ENCODE peak calls at places on chromosomes 6 and 20, in eight cellular contexts. One of them, this sample, is unnamed.

GRCh38 chr6:29216528-29216927 is 45.8 kb downstream of the OR2J2 start:
- DNase-seq in HT-29: no peak
- DNase-seq in iPS DF 6.9: no peak
- DNase-seq in Kasumi-1: no peak
- DNase-seq in astrocyte of the spinal cord: no peak
- DNase-seq in iris pigment epithelial cell: no peak
- DNase-seq in activated naive CD4-positive, alpha-beta T cell treated with Interleukin-2 at 50 U/mL for 16 hours: no peak
- DNase-seq in transverse colon: no peak
- DNase-seq in this sample: no peak

GRCh38 chr6:136706431-136706830 is 85.8 kb downstream of the MAP3K5 start:
- DNase-seq in transverse colon: no peak
- DNase-seq in astrocyte of the spinal cord: no peak
- DNase-seq in iris pigment epithelial cell: no peak
- DNase-seq in iPS DF 6.9: no peak
- DNase-seq in Kasumi-1: no peak
- DNase-seq in activated naive CD4-positive, alpha-beta T cell treated with Interleukin-2 at 50 U/mL for 16 hours: no peak
- DNase-seq in HT-29: no peak
- DNase-seq in this sample: no peak

GRCh38 chr20:47362361-47363219 is 6.1 kb upstream of the ZMYND8 start:
- DNase-seq in HT-29: no peak
- DNase-seq in iris pigment epithelial cell: no peak
- DNase-seq in astrocyte of the spinal cord: no peak
- DNase-seq in transverse colon: no peak
- DNase-seq in iPS DF 6.9: no peak
- DNase-seq in activated naive CD4-positive, alpha-beta T cell treated with Interleukin-2 at 50 U/mL for 16 hours: no peak
- DNase-seq in Kasumi-1: peak; percentile 31
- DNase-seq in this sample: no peak

GRCh38 chr20:34705008-34705382 is 851 bp downstream of the TP53INP2 start:
- DNase-seq in Kasumi-1: no peak
- DNase-seq in HT-29: no peak
- DNase-seq in astrocyte of the spinal cord: no peak
- DNase-seq in activated naive CD4-positive, alpha-beta T cell treated with Interleukin-2 at 50 U/mL for 16 hours: no peak
- DNase-seq in iris pigment epithelial cell: no peak
- DNase-seq in iPS DF 6.9: no peak
- DNase-seq in transverse colon: no peak
- DNase-seq in this sample: no peak

GRCh38 chr6:28211840-28212509 is 13.1 kb upstream of the ZSCAN9 start:
- DNase-seq in astrocyte of the spinal cord: no peak
- DNase-seq in activated naive CD4-positive, alpha-beta T cell treated with Interleukin-2 at 50 U/mL for 16 hours: no peak
- DNase-seq in HT-29: no peak
- DNase-seq in transverse colon: no peak
- DNase-seq in iPS DF 6.9: no peak
- DNase-seq in Kasumi-1: peak; percentile 43
- DNase-seq in iris pigment epithelial cell: peak; percentile 12
- DNase-seq in this sample: no peak

GRCh38 chr6:39231844-39232243 is 2.6 kb upstream of the KCNK5 start:
- DNase-seq in iris pigment epithelial cell: no peak
- DNase-seq in transverse colon: no peak
- DNase-seq in astrocyte of the spinal cord: no peak
- DNase-seq in Kasumi-1: no peak
- DNase-seq in activated naive CD4-positive, alpha-beta T cell treated with Interleukin-2 at 50 U/mL for 16 hours: no peak
- DNase-seq in iPS DF 6.9: no peak
- DNase-seq in HT-29: no peak
- DNase-seq in this sample: no peak

GRCh38 chr20:17657898-17658647 is 24.0 kb downstream of the RRBP1 start:
- DNase-seq in HT-29: no peak
- DNase-seq in iPS DF 6.9: no peak
- DNase-seq in activated naive CD4-positive, alpha-beta T cell treated with Interleukin-2 at 50 U/mL for 16 hours: no peak
- DNase-seq in astrocyte of the spinal cord: no peak
- DNase-seq in iris pigment epithelial cell: no peak
- DNase-seq in Kasumi-1: no peak
- DNase-seq in transverse colon: no peak
- DNase-seq in this sample: no peak

GRCh38 chr6:46781478-46782378 is 11.5 kb upstream of the MEP1A start:
- DNase-seq in transverse colon: peak; percentile 42
- DNase-seq in HT-29: peak; percentile 80
- DNase-seq in activated naive CD4-positive, alpha-beta T cell treated with Interleukin-2 at 50 U/mL for 16 hours: no peak
- DNase-seq in Kasumi-1: peak; percentile 78
- DNase-seq in iris pigment epithelial cell: peak; percentile 65
- DNase-seq in astrocyte of the spinal cord: peak; percentile 70
- DNase-seq in iPS DF 6.9: peak; percentile 18
- DNase-seq in this sample: peak; percentile 46

GRCh38 chr6:25487012-25487411 is 165.0 kb upstream of the SCGN start:
- DNase-seq in iris pigment epithelial cell: no peak
- DNase-seq in activated naive CD4-positive, alpha-beta T cell treated with Interleukin-2 at 50 U/mL for 16 hours: no peak
- DNase-seq in HT-29: no peak
- DNase-seq in astrocyte of the spinal cord: no peak
- DNase-seq in iPS DF 6.9: no peak
- DNase-seq in Kasumi-1: no peak
- DNase-seq in transverse colon: no peak
- DNase-seq in this sample: no peak

GRCh38 chr6:158304254-158304653 is 8.0 kb upstream of the TULP4 start:
- DNase-seq in HT-29: no peak
- DNase-seq in iris pigment epithelial cell: no peak
- DNase-seq in astrocyte of the spinal cord: no peak
- DNase-seq in Kasumi-1: no peak
- DNase-seq in iPS DF 6.9: no peak
- DNase-seq in activated naive CD4-positive, alpha-beta T cell treated with Interleukin-2 at 50 U/mL for 16 hours: no peak
- DNase-seq in transverse colon: no peak
- DNase-seq in this sample: no peak

GRCh38 chr20:36871640-36872570 is 4.0 kb upstream of the TLDC2 start:
- DNase-seq in Kasumi-1: no peak
- DNase-seq in astrocyte of the spinal cord: no peak
- DNase-seq in iPS DF 6.9: no peak
- DNase-seq in transverse colon: no peak
- DNase-seq in activated naive CD4-positive, alpha-beta T cell treated with Interleukin-2 at 50 U/mL for 16 hours: no peak
- DNase-seq in HT-29: no peak
- DNase-seq in iris pigment epithelial cell: no peak
- DNase-seq in this sample: no peak

GRCh38 chr20:58407966-58408557 is 19.0 kb downstream of the VAPB start:
- DNase-seq in Kasumi-1: no peak
- DNase-seq in activated naive CD4-positive, alpha-beta T cell treated with Interleukin-2 at 50 U/mL for 16 hours: no peak
- DNase-seq in iris pigment epithelial cell: peak; percentile 47
- DNase-seq in astrocyte of the spinal cord: no peak
- DNase-seq in HT-29: no peak
- DNase-seq in iPS DF 6.9: no peak
- DNase-seq in transverse colon: no peak
- DNase-seq in this sample: no peak

GRCh38 chr20:49584418-49585382 is 16.8 kb upstream of the PTGIS start:
- DNase-seq in Kasumi-1: no peak
- DNase-seq in iPS DF 6.9: no peak
- DNase-seq in astrocyte of the spinal cord: no peak
- DNase-seq in iris pigment epithelial cell: no peak
- DNase-seq in transverse colon: peak; percentile 51
- DNase-seq in activated naive CD4-positive, alpha-beta T cell treated with Interleukin-2 at 50 U/mL for 16 hours: no peak
- DNase-seq in HT-29: peak; percentile 34
- DNase-seq in this sample: no peak

GRCh38 chr6:109053285-109053684 is 41.4 kb downstream of the SESN1 start:
- DNase-seq in astrocyte of the spinal cord: no peak
- DNase-seq in HT-29: no peak
- DNase-seq in transverse colon: no peak
- DNase-seq in Kasumi-1: no peak
- DNase-seq in iris pigment epithelial cell: no peak
- DNase-seq in activated naive CD4-positive, alpha-beta T cell treated with Interleukin-2 at 50 U/mL for 16 hours: no peak
- DNase-seq in iPS DF 6.9: no peak
- DNase-seq in this sample: no peak

GRCh38 chr6:112227992-112228391 is 26.4 kb downstream of the LAMA4 start:
- DNase-seq in activated naive CD4-positive, alpha-beta T cell treated with Interleukin-2 at 50 U/mL for 16 hours: no peak
- DNase-seq in iris pigment epithelial cell: no peak
- DNase-seq in Kasumi-1: no peak
- DNase-seq in astrocyte of the spinal cord: no peak
- DNase-seq in iPS DF 6.9: no peak
- DNase-seq in transverse colon: no peak
- DNase-seq in HT-29: no peak
- DNase-seq in this sample: no peak

GRCh38 chr6:14466278-14466677 is 348.7 kb downstream of the CD83 start:
- DNase-seq in activated naive CD4-positive, alpha-beta T cell treated with Interleukin-2 at 50 U/mL for 16 hours: no peak
- DNase-seq in Kasumi-1: no peak
- DNase-seq in iris pigment epithelial cell: no peak
- DNase-seq in HT-29: no peak
- DNase-seq in astrocyte of the spinal cord: no peak
- DNase-seq in iPS DF 6.9: no peak
- DNase-seq in transverse colon: no peak
- DNase-seq in this sample: no peak

GRCh38 chr6:26183581-26184408 is 96.6 kb downstream of the HFE start:
- DNase-seq in transverse colon: peak; percentile 68
- DNase-seq in HT-29: peak; percentile 88
- DNase-seq in Kasumi-1: peak; percentile 92
- DNase-seq in astrocyte of the spinal cord: peak; percentile 94
- DNase-seq in activated naive CD4-positive, alpha-beta T cell treated with Interleukin-2 at 50 U/mL for 16 hours: peak; percentile 58
- DNase-seq in iris pigment epithelial cell: peak; percentile 89
- DNase-seq in iPS DF 6.9: no peak
- DNase-seq in this sample: no peak

GRCh38 chr6:90459225-90459758 is 127.6 kb downstream of the MAP3K7 start:
- DNase-seq in astrocyte of the spinal cord: no peak
- DNase-seq in iPS DF 6.9: no peak
- DNase-seq in activated naive CD4-positive, alpha-beta T cell treated with Interleukin-2 at 50 U/mL for 16 hours: no peak
- DNase-seq in transverse colon: no peak
- DNase-seq in Kasumi-1: no peak
- DNase-seq in HT-29: no peak
- DNase-seq in iris pigment epithelial cell: no peak
- DNase-seq in this sample: no peak

GRCh38 chr20:5002077-5002413 is 735 bp upstream of the SLC23A2 start:
- DNase-seq in activated naive CD4-positive, alpha-beta T cell treated with Interleukin-2 at 50 U/mL for 16 hours: peak; percentile 2
- DNase-seq in astrocyte of the spinal cord: no peak
- DNase-seq in HT-29: no peak
- DNase-seq in iPS DF 6.9: no peak
- DNase-seq in transverse colon: no peak
- DNase-seq in Kasumi-1: no peak
- DNase-seq in iris pigment epithelial cell: no peak
- DNase-seq in this sample: no peak

GRCh38 chr20:43416591-43417228 is 41.0 kb upstream of the SRSF6 start:
- DNase-seq in activated naive CD4-positive, alpha-beta T cell treated with Interleukin-2 at 50 U/mL for 16 hours: no peak
- DNase-seq in astrocyte of the spinal cord: no peak
- DNase-seq in iris pigment epithelial cell: no peak
- DNase-seq in Kasumi-1: no peak
- DNase-seq in transverse colon: no peak
- DNase-seq in iPS DF 6.9: no peak
- DNase-seq in HT-29: no peak
- DNase-seq in this sample: no peak

GRCh38 chr20:16518068-16518783 is 55.0 kb downstream of the KIF16B start:
- DNase-seq in iPS DF 6.9: peak; percentile 41
- DNase-seq in activated naive CD4-positive, alpha-beta T cell treated with Interleukin-2 at 50 U/mL for 16 hours: peak; percentile 6
- DNase-seq in iris pigment epithelial cell: peak; percentile 53
- DNase-seq in astrocyte of the spinal cord: peak; percentile 41
- DNase-seq in transverse colon: peak; percentile 45
- DNase-seq in Kasumi-1: peak; percentile 70
- DNase-seq in HT-29: peak; percentile 79
- DNase-seq in this sample: no peak

GRCh38 chr6:20098267-20098876 is 113.9 kb downstream of the MBOAT1 start:
- DNase-seq in iris pigment epithelial cell: no peak
- DNase-seq in HT-29: no peak
- DNase-seq in activated naive CD4-positive, alpha-beta T cell treated with Interleukin-2 at 50 U/mL for 16 hours: no peak
- DNase-seq in Kasumi-1: no peak
- DNase-seq in transverse colon: no peak
- DNase-seq in astrocyte of the spinal cord: no peak
- DNase-seq in iPS DF 6.9: no peak
- DNase-seq in this sample: no peak

GRCh38 chr20:17636523-17637412 is 45.3 kb downstream of the RRBP1 start:
- DNase-seq in iPS DF 6.9: no peak
- DNase-seq in HT-29: no peak
- DNase-seq in Kasumi-1: no peak
- DNase-seq in activated naive CD4-positive, alpha-beta T cell treated with Interleukin-2 at 50 U/mL for 16 hours: no peak
- DNase-seq in astrocyte of the spinal cord: no peak
- DNase-seq in iris pigment epithelial cell: no peak
- DNase-seq in transverse colon: no peak
- DNase-seq in this sample: no peak

GRCh38 chr6:109001554-109001953 is 93.1 kb downstream of the SESN1 start:
- DNase-seq in Kasumi-1: no peak
- DNase-seq in HT-29: no peak
- DNase-seq in activated naive CD4-positive, alpha-beta T cell treated with Interleukin-2 at 50 U/mL for 16 hours: no peak
- DNase-seq in transverse colon: no peak
- DNase-seq in astrocyte of the spinal cord: no peak
- DNase-seq in iris pigment epithelial cell: peak; percentile 19
- DNase-seq in iPS DF 6.9: no peak
- DNase-seq in this sample: no peak

GRCh38 chr6:36874016-36874442 is 574 bp downstream of the PPIL1 start:
- DNase-seq in iPS DF 6.9: no peak
- DNase-seq in astrocyte of the spinal cord: no peak
- DNase-seq in iris pigment epithelial cell: peak; percentile 59
- DNase-seq in activated naive CD4-positive, alpha-beta T cell treated with Interleukin-2 at 50 U/mL for 16 hours: no peak
- DNase-seq in transverse colon: peak; percentile 25
- DNase-seq in HT-29: peak; percentile 42
- DNase-seq in Kasumi-1: no peak
- DNase-seq in this sample: no peak

GRCh38 chr6:82095091-82095490 is 152.5 kb downstream of the IBTK start:
- DNase-seq in Kasumi-1: peak; percentile 29
- DNase-seq in astrocyte of the spinal cord: no peak
- DNase-seq in iris pigment epithelial cell: no peak
- DNase-seq in transverse colon: no peak
- DNase-seq in activated naive CD4-positive, alpha-beta T cell treated with Interleukin-2 at 50 U/mL for 16 hours: no peak
- DNase-seq in HT-29: no peak
- DNase-seq in iPS DF 6.9: no peak
- DNase-seq in this sample: peak; percentile 2